ENCODE peak calls at places on chromosomes 13 and 19, in nine cellular contexts. R is hepatocyte; J is CD8-positive, alpha-beta memory T cell; M is suprapubic skin; C is choroid plexus epithelial cell; K is AG04450; O is neuronal stem cell; X is psoas muscle; H is cardiac fibroblast. T is an unnamed sample.

GRCh38 chr13:107799001-107799400 is 416.3 kb downstream of the LIG4 start:
- DNase-seq in M (no peak), K (no peak), R (no peak), X (no peak), J (no peak), O (no peak), H (peak), C (peak), T (no peak)

GRCh38 chr19:41795031-41795461 is 1.3 kb upstream of the CEACAM3 start:
- DNase-seq in R (peak), X (no peak), C (peak), H (peak), M (no peak), J (peak), K (no peak), O (peak), T (no peak)

GRCh38 chr13:37701306-37701705 is 102.7 kb upstream of the POSTN start:
- DNase-seq in K (no peak), C (peak), H (peak), J (no peak), M (no peak), X (no peak), R (no peak), O (no peak), T (no peak)

GRCh38 chr13:67075239-67075638 is 154.9 kb downstream of the PCDH9 start:
- DNase-seq in O (no peak), M (no peak), K (no peak), J (no peak), C (peak), R (no peak), X (no peak), H (peak), T (no peak)

GRCh38 chr13:37647038-37647650 is 48.6 kb upstream of the POSTN start:
- DNase-seq in J (no peak), H (no peak), C (peak), R (no peak), K (no peak), O (peak), M (no peak), X (no peak), T (no peak)

GRCh38 chr13:44303681-44304432 is 69.8 kb upstream of the SERP2 start:
- DNase-seq in R (peak), H (no peak), J (no peak), C (peak), M (no peak), K (no peak), X (peak), O (no peak), T (no peak)

GRCh38 chr13:44578064-44578394 is 1.9 kb upstream of the TSC22D1 start:
- DNase-seq in K (no peak), O (no peak), J (no peak), M (no peak), H (no peak), C (no peak), X (no peak), R (no peak), T (no peak)

GRCh38 chr19:56149656-56150038 is 8.6 kb downstream of the ZNF444 start:
- DNase-seq in K (no peak), X (no peak), M (no peak), J (no peak), C (no peak), H (no peak), O (no peak), R (no peak), T (no peak)

GRCh38 chr19:4474504-4475136 is 2.5 kb downstream of the HDGFL2 start:
- DNase-seq in M (no peak), J (no peak), H (peak), R (peak), K (no peak), O (peak), X (no peak), C (peak), T (no peak)

GRCh38 chr19:55491546-55492360 is 3.5 kb downstream of the SSC5D start:
- DNase-seq in X (no peak), H (no peak), J (no peak), M (no peak), O (no peak), C (no peak), R (no peak), K (no peak), T (no peak)

GRCh38 chr19:40831502-40832430 is 18.5 kb downstream of the CYP2A6 start:
- DNase-seq in X (no peak), K (peak), C (peak), M (no peak), R (peak), O (no peak), H (peak), J (no peak), T (no peak)

GRCh38 chr13:109747524-109747923 is 38.9 kb downstream of the IRS2 start:
- DNase-seq in R (no peak), K (no peak), H (no peak), X (no peak), O (no peak), C (peak), J (no peak), M (no peak), T (no peak)

GRCh38 chr19:29104605-29105241 is 108.2 kb downstream of the UQCRFS1 start:
- DNase-seq in J (no peak), C (no peak), R (no peak), K (no peak), M (no peak), X (no peak), O (no peak), H (no peak), T (no peak)

DNA sequence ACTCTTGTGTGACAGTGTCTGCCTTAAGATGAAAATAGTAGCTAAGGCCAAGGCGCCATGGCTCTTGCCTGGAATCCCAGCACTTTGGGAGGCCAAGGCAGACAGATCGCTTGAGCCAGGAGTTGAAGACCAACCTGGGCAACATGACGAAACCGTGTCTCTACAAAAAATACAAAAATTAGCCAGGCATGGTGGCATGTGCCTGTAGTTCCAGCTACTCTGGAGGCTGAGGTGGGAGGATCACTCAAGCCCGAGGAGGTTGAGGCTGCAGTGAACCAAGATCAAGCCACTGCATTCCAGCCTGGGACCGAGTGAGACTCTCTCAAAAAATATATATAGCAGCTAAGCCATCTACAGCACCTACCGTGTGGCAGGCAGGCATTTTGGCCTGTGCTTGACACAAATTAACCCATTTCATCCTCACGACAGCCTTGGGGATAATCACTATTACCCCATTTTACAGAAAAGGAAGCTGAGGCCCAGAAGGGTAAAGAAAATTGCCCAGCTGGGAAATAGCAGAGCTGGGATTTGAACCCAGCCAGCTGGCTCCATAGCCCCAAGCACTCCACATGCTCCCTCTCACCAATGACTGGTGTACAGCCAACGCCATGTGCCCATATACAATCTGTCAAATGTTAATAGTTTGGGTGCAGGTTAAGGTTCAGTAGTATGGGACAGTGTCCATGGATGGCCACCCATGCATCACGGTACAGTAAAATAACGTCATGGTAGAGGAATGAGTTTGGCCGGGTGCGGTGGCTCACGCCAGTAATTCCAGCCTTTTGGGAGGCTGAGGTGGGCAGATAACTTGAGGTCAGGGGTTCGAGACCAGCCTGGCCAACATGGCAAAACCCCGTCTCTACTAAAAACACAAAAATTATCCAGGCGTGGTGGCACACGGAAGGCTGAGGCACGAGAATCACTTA is 3.1 kb downstream of the SLC1A5 start:
- DNase-seq in O (no peak), C (peak), J (no peak), X (no peak), M (no peak), K (no peak), H (peak), R (no peak), T (no peak)
- H3K4me3 ChIP-seq in O (peak), C (peak), J (peak), X (peak), M (peak), K (peak), H (peak), R (peak), T (peak)

DNA sequence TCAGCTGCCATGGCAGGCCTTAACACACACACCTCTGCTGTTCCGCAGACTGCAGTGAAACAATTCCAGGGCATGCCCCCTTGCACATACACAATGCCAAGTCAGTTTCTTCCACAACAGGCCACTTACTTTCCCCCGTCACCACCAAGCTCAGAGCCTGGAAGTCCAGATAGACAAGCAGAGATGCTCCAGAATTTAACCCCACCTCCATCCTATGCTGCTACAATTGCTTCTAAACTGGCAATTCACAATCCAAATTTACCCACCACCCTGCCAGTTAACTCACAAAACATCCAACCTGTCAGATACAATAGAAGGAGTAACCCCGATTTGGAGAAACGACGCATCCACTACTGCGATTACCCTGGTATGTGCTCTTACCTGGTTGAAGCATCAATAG is 3.6 kb downstream of the KLF5 start:
- DNase-seq in X (no peak), C (no peak), H (no peak), K (no peak), J (no peak), R (no peak), O (no peak), M (no peak), T (no peak)
- H3K4me3 ChIP-seq in X (no peak), C (no peak), H (no peak), K (no peak), J (no peak), R (peak), O (no peak), M (peak), T (peak)

GRCh38 chr19:54388803-54389144 is 24.0 kb upstream of the LAIR1 start:
- DNase-seq in J (no peak), H (no peak), C (no peak), K (no peak), X (no peak), R (no peak), O (no peak), M (no peak), T (no peak)

GRCh38 chr19:54389556-54389955 is 24.8 kb upstream of the LAIR1 start:
- DNase-seq in R (no peak), C (no peak), O (no peak), H (no peak), J (no peak), M (no peak), X (no peak), K (no peak), T (no peak)

GRCh38 chr19:54392078-54392477 is 23.2 kb upstream of the TTYH1 start:
- DNase-seq in J (no peak), C (no peak), K (no peak), M (no peak), O (no peak), X (no peak), H (no peak), R (no peak), T (no peak)

GRCh38 chr19:54391589-54392061 is 23.6 kb upstream of the TTYH1 start:
- DNase-seq in J (no peak), M (no peak), H (no peak), X (no peak), C (no peak), K (no peak), R (no peak), O (no peak), T (no peak)

DNA sequence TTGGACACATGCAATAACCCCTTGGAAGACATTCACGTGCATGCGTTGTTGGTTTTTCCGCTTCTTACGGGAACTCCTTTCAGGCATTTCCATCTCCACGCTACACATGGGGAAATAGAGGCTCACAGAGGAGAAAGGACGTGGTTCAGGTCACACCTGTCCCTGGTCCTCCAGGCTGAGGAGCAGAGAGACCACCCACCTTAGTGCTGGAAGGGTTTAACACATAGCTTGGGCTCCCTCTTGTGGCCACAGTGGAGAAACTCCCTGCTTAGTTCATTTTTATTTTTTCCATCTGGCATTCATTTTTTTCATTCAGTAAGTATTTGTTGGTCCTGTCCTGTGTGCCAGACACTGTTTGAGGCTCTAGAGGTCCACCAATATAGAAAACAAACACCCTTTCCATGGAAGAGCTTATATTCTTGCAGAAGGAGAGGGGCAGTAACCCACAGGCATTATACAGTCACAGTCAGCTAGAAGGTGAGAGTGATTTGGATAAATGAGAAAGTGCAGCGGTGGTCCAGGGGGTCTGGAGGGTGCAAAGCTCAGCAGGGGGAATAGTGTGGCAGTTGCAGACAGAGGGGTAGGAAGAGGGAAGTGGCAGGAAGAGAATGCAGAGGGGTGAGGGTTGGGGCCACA is 24.2 kb upstream of the TTYH1 start:
- DNase-seq in R (peak), C (peak), J (peak), H (peak), K (peak), X (no peak), M (no peak), O (peak), T (no peak)
- H3K4me3 ChIP-seq in R (no peak), C (no peak), J (no peak), H (no peak), K (no peak), X (no peak), M (no peak), O (no peak), T (no peak)

GRCh38 chr19:17406039-17406886 is 833 bp upstream of the BST2 start:
- DNase-seq in J (no peak), O (no peak), H (no peak), K (no peak), C (peak), M (no peak), X (no peak), R (no peak), T (no peak)
- H3K4me3 ChIP-seq in J (peak), O (no peak), H (no peak), K (no peak), C (no peak), M (peak), X (peak), R (no peak), T (peak)

DNA sequence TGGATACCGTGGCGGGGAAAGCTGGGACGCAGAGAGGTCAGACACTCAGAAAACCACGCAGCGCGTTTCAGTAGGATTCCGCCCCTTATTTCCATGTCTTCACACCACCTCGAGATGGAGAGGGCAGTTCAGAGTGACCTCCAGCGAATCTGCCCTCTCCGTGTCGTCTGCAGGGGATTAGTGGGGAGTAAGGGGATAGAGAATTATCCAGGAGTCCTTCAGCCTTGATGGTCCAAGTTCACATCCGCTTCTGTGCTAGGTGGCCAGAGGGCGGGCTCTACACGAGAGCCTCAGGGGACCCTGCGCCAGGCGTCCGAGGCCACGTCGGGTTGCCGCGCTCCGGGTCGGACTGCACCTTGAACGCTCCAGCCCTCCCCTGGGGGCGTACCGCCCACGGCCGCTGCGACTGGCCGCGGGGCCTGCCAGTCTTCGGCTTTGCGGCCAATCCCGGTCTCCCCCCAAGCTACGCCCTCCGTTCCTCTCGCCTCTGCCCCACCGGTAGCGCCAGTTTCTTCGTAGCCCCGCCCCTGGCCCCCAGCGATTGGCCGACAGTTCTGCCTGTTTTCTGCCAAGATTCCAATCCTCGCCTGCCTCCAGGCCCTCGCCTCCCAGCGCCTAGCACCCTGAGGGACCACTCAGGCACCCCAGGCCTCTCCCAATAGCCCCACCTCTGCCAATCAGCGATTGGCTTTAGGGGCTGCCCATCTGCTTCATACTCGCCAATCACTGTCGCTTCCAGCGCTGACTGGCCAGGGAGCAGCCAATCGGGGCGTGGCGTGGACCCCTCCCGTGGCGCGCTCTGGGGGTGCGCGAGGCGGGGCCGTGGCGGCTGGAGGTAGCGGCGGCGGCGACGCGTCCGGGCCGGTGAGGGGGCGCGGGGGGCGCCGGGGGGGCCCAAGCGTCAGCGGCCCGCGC is at the start of gene SLC25A42:
- DNase-seq in H (peak), K (peak), R (peak), X (peak), O (peak), C (peak), M (peak), J (peak), T (peak)
- H3K4me3 ChIP-seq in H (peak), K (peak), R (peak), X (peak), O (peak), C (peak), M (peak), J (peak), T (peak)

DNA sequence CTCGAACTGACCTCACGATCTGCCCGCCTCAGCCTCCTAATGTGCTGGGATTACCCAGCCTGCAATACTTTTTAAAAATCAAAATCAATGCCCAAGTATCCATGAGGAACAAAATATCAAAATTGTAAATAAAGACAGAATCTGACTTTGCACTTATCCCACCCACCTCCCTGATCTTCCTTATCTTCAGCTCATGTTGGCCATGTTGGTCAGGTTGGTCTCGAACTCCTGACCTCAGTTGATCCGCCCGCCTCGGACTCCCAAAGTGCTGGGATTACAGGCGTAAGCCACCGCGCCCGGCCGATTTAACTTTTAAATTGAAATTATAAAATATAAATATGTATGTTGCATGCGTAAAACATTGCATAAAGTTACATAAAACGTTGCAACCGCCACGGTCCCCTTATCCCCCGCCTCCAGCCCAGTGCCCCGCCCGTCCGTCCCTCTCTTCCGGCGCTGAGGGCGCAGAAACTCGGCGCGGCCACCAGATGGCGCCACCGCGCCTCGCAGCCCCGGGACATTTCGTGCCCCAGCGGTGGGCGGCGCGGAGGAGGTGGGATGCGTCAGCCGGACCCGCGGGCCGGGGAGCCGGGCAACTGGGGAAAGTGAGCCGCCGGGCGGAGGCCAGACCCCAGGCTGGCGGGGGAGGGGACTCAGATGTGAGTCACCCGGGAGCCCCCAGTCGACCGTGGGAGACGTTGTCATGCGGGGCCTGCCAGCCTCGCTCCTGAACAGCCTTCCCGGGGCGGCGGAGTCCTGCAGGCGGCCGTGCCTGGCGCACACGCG is 1.5 kb upstream of the GADD45B start:
- DNase-seq in M (peak), O (peak), X (peak), H (peak), R (peak), J (peak), C (peak), K (no peak), T (peak)
- H3K4me3 ChIP-seq in M (peak), O (peak), X (peak), H (peak), R (peak), J (peak), C (peak), K (peak), T (peak)

GRCh38 chr13:112583592-112584277 is 4.2 kb downstream of the TUBGCP3 start:
- DNase-seq in J (no peak), X (peak), O (no peak), R (no peak), M (no peak), C (no peak), K (no peak), H (no peak), T (no peak)
- H3K4me3 ChIP-seq in J (no peak), X (no peak), O (no peak), R (no peak), M (no peak), C (no peak), K (no peak), H (no peak), T (no peak)